ENCODE peak calls at places on chromosomes 7 and 10, in eight cellular contexts. A is CD4-positive, alpha-beta memory T cell; O is tibial nerve; B is heart right ventricle; H is upper lobe of right lung; V is uterus; L is HAP-1; G is cardiac muscle cell. J is an unnamed sample. For H3K27me3 and H3K4me1, the result is how much of the 10 kb centered on the place peaks cover.

GRCh38 chr10:88687853-88688467 is 18.1 kb upstream of the LIPK start:
- DNase-seq in G (peak), L (no peak), H (no peak), V (no peak), O (no peak), A (peak), B (no peak), J (no peak)

GRCh38 chr7:72405389-72405788 is 6.7 kb downstream of the CALN1 start:
- DNase-seq in V (no peak), G (no peak), A (no peak), B (no peak), H (peak), O (no peak), L (no peak), J (no peak)

GRCh38 chr10:29998142-29998808 is 61.1 kb downstream of the JCAD start:
- DNase-seq in G (peak), A (peak), L (peak), H (peak), O (peak), V (peak), B (peak), J (no peak)

GRCh38 chr7:92834661-92835139 is 1.7 kb downstream of the CDK6 start:
- DNase-seq in O (peak), H (peak), V (no peak), G (peak), L (peak), A (no peak), B (peak), J (peak)

GRCh38 chr7:78198756-78199155 is 400.2 kb downstream of the PHTF2 start:
- DNase-seq in G (no peak), V (no peak), B (no peak), H (no peak), A (no peak), L (no peak), O (no peak), J (no peak)

GRCh38 chr7:132575987-132576722 is at the start of gene PLXNA4:
- DNase-seq in V (no peak), O (no peak), L (no peak), A (no peak), G (peak), B (peak), H (no peak), J (no peak)

GRCh38 chr7:93889261-93889660 is 1.3 kb downstream of the TFPI2 start:
- DNase-seq in V (no peak), G (peak), B (no peak), L (no peak), O (no peak), A (no peak), H (no peak), J (no peak)

GRCh38 chr7:103114576-103115008 is 34.3 kb downstream of the NAPEPLD start:
- DNase-seq in A (no peak), V (no peak), O (no peak), L (no peak), G (no peak), H (no peak), B (no peak), J (no peak)

GRCh38 chr7:147013820-147014219 is 897.2 kb downstream of the CNTNAP2 start:
- DNase-seq in A (no peak), L (no peak), O (no peak), H (no peak), V (no peak), B (no peak), G (peak), J (no peak)

GRCh38 chr10:118835682-118836326 is 81.0 kb upstream of the CACUL1 start:
- DNase-seq in V (peak), H (no peak), A (no peak), G (no peak), O (no peak), B (no peak), L (no peak), J (peak)

GRCh38 chr10:79399242-79399831 is 46.1 kb downstream of the ZCCHC24 start:
- DNase-seq in B (peak), L (peak), V (peak), G (peak), H (peak), O (peak), A (no peak), J (no peak)

GRCh38 chr7:70674268-70675025 is 457.5 kb upstream of the GALNT17 start:
- DNase-seq in B (no peak), L (no peak), O (no peak), V (no peak), H (no peak), G (peak), A (no peak), J (no peak)

GRCh38 chr10:7817984-7818294 is 366 bp upstream of the TAF3 start:
- DNase-seq in B (no peak), G (no peak), H (no peak), V (no peak), L (no peak), O (no peak), A (no peak), J (no peak)

GRCh38 chr10:24825551-24825950 is 101.9 kb upstream of the ARHGAP21 start:
- DNase-seq in L (no peak), G (peak), O (no peak), H (no peak), B (no peak), A (no peak), V (no peak), J (no peak)

GRCh38 chr10:87976101-87976743 is 112.8 kb downstream of the PTEN start:
- DNase-seq in G (peak), A (no peak), B (no peak), L (no peak), V (no peak), O (no peak), H (no peak), J (no peak)

GRCh38 chr10:100730739-100731602 is 14.4 kb upstream of the PAX2 start:
- DNase-seq in H (peak), A (no peak), L (no peak), B (no peak), G (peak), O (no peak), V (no peak), J (no peak)

GRCh38 chr7:118202056-118202455 is 18.1 kb downstream of the LSM8 start:
- DNase-seq in A (no peak), V (no peak), H (no peak), O (no peak), G (no peak), L (no peak), B (no peak), J (no peak)

GRCh38 chr7:69603351-69603750 is 5.1 kb downstream of the AUTS2 start:
- DNase-seq in H (no peak), A (no peak), G (no peak), L (no peak), B (no peak), O (no peak), V (no peak), J (no peak)

GRCh38 chr7:155983176-155983815 is 171.0 kb upstream of the SHH start:
- DNase-seq in A (no peak), B (no peak), O (no peak), H (peak), L (no peak), V (no peak), G (no peak), J (peak)

GRCh38 chr10:37467246-37467645 is 341.8 kb downstream of the ANKRD30A start:
- DNase-seq in O (no peak), H (no peak), B (no peak), G (no peak), L (no peak), V (no peak), A (no peak), J (no peak)

GRCh38 chr10:48476279-48476982 is 128.4 kb downstream of the ARHGAP22 start:
- DNase-seq in L (no peak), A (no peak), G (peak), B (no peak), V (peak), H (peak), O (no peak), J (no peak)

GRCh38 chr7:23299770-23300300 is 696 bp downstream of the MALSU1 start:
- DNase-seq in H (no peak), A (no peak), G (peak), V (no peak), B (no peak), L (no peak), O (no peak), J (no peak)

GRCh38 chr10:83222832-83223742 is 916.2 kb upstream of the GHITM start:
- DNase-seq in G (no peak), H (no peak), O (no peak), V (no peak), L (no peak), B (no peak), A (no peak), J (no peak)

GRCh38 chr7:146172112-146172511 is 55.5 kb downstream of the CNTNAP2 start:
- DNase-seq in V (no peak), L (no peak), H (no peak), B (no peak), O (no peak), G (peak), A (no peak), J (no peak)

DNA sequence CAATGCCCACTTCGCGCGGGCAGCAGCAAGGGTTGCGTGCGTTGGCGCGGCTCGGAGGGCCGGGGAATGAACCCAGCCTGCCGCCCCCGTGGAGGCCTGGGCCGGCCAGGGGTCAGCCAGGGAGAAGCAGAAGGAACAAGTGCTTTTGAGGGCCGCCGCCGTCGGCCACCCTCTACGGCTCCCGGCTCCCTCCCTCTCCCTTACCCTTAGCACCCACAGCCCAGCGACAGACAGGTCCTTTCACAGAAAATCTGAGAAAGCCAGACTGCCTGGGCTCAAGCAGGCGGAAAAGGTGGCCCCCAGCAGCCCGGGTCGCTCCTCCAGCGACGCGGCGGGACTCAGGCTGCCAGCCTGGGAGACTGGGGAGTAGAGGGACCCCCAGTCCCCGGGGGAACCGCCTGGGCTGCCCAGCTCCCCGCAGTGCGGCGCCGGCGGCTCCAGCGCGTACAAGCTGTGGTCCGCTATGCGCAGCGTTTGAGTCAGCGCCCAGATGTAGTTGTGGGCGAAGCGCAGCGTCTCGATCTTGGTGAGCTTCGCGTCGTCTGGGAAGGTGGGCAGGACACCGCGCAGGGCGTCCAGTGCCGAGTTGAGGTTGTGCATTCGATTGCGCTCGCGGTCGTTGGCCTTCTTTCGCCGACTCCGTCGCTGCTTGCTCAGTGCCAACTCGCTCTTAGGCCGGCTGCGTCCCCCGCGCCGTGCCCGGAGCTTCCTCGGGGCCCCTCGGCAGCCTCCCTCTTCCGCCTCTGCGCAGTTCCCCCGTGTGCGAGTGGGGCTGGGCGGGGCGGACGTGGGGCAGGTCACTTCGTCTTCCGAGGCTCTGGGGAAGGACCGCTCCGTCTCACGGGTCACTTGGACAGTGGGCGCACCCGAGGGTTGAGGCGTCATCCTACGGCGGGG is 815 bp downstream of the NEUROG3 start:
- DNase-seq in G (no peak), H (no peak), B (no peak), L (no peak), A (no peak), V (no peak), O (no peak), J (no peak)
- H3K27me3 ChIP-seq in G (half or more), H (half or more), B (half or more), L (under half), A (half or more), V (under half), O (half or more), J (half or more)

DNA sequence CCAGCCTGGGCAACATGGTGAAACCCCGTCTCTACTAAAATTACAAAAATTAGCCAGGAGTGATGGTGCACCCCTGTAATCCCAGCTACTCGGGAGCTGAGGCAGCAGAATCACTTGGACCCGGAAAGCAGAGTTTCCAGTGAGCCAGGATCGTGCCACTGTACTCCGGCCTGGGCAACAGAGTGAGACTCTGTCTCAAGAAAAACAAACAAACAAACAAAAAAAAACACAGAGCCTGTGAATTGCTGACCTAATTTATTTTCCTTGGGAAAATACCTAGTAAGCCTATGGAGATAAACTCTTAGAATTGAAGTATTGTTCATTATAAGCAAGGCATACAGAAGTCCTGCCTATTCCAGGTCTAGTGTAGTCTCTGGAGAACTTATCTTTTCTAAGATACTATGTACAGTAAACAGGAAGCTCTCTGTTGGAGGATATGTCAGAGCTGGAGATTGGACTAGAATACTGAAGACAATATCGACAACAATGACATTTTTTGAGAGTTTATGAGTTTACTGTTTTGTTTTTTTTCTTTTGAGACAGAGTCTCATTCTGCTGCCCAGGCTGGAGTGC is 14.9 kb downstream of the GTF2I start:
- DNase-seq in H (no peak), L (no peak), A (no peak), V (no peak), B (no peak), O (no peak), G (peak), J (no peak)
- H3K4me1 ChIP-seq in H (under half), L (under half), A (under half), V (under half), B (under half), O (under half), G (under half), J (under half)

GRCh38 chr10:110501142-110501937 is 3.6 kb downstream of the DUSP5 start:
- DNase-seq in A (no peak), V (peak), G (peak), O (peak), L (peak), B (peak), H (peak), J (peak)

GRCh38 chr10:110498982-110499795 is 1.5 kb downstream of the DUSP5 start:
- DNase-seq in A (peak), O (peak), B (no peak), H (no peak), G (peak), L (peak), V (peak), J (no peak)

GRCh38 chr10:110499796-110500514 is 2.2 kb downstream of the DUSP5 start:
- DNase-seq in B (no peak), L (no peak), O (no peak), V (no peak), A (no peak), G (no peak), H (no peak), J (no peak)

GRCh38 chr10:110502072-110502845 is 4.6 kb downstream of the DUSP5 start:
- DNase-seq in G (no peak), V (no peak), L (no peak), H (no peak), A (no peak), B (no peak), O (no peak), J (no peak)

DNA sequence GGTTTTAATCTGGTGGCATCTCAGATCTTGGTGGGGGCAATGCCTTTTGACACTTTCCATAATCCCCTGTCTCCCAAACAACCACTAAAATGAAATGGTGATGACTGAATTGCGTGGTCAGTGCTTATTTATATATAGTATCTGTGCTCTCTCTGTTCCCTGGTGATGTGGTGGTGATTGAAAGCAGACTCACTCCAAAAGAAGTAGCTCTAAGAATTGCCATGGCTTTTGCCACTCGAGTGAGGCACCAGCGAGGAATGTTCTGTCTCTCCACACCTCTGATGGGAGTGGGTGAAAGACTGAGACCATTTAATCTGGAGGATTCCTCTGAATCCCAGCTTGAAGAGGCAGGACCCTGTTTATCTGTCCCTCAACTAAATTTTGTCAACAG is 2.8 kb downstream of the DUSP5 start:
- DNase-seq in V (peak), O (no peak), G (peak), A (no peak), B (no peak), H (no peak), L (no peak), J (no peak)
- H3K27me3 ChIP-seq in V (under half), O (under half), G (under half), A (under half), B (under half), H (under half), L (under half), J (under half)

GRCh38 chr10:71237843-71238623 is 25.7 kb downstream of the UNC5B start:
- DNase-seq in V (no peak), O (no peak), B (no peak), H (no peak), L (no peak), A (no peak), G (no peak), J (no peak)
- H3K4me1 ChIP-seq in V (under half), O (under half), B (half or more), H (half or more), L (under half), A (under half), G (half or more), J (under half)

DNA sequence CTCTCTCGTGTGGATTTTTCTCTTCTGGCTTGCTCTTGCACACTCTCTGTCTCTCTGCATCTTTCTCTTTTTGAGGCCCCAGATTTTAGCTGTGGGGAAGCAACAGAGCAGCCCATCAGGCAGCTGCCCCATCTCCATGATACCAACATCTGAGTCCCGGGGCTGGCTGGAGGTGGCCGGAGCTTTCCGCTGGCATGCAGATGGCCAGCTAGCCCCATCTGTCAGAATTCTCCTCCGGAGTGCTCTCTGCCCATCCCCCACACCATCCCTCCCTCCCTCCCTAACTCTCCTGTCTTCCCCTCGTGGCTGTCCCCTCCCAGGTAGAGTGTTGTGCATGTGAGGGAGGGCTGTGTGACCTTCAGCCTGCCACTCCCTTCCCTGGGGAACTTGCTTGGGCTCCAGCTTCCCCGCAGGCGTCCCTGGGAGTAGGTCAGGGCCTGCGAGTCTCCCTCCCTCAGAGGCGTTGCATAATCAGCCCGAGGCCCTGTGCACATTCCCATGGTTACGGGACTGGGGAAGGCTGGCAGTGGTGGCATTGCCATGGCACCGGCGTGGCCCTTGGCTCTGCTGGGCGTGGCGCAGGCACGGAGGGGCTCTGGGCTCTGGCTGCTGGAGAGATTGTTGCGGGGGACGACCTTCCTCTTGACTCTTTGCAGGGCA is 24.7 kb downstream of the GHRHR start:
- DNase-seq in O (no peak), G (peak), B (peak), L (peak), V (no peak), A (no peak), H (peak), J (no peak)
- H3K27me3 ChIP-seq in O (under half), G (under half), B (under half), L (under half), V (under half), A (under half), H (under half), J (under half)

GRCh38 chr10:131702521-131703356 is 198.1 kb upstream of the PPP2R2D start:
- DNase-seq in B (no peak), G (no peak), V (no peak), A (no peak), L (no peak), H (peak), O (no peak), J (no peak)
- H3K4me1 ChIP-seq in B (under half), G (under half), V (under half), A (under half), L (under half), H (under half), O (under half), J (under half)

GRCh38 chr10:123144697-123145541 is 3.0 kb upstream of the HMX2 start:
- DNase-seq in B (no peak), A (peak), H (no peak), G (no peak), V (no peak), O (no peak), L (peak), J (no peak)
- H3K27me3 ChIP-seq in B (half or more), A (half or more), H (half or more), G (half or more), V (under half), O (half or more), L (under half), J (half or more)

GRCh38 chr7:125136755-125137547 is 207.3 kb upstream of the POT1 start:
- DNase-seq in A (no peak), O (no peak), G (peak), V (no peak), H (no peak), B (no peak), L (no peak), J (no peak)

DNA sequence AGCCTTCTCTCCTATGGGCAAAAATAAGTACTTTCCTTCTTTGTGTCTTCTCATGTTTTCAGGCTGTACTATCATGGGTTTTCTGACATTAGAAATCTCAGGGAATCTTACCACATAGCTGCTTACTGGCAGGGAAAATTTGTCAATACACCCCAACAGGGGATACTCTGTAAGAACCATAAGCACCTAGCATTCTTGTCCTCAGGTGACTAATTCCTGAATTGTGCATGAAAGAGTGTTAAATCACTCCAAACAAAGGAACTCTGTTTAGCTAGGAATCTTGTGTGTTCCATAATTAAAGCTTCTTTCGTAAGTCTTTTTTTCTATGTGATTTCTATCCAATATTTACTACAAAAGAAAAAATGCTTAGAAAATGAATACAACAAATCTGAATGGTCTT is 206.7 kb upstream of the POT1 start:
- DNase-seq in O (no peak), A (no peak), G (no peak), H (no peak), V (no peak), L (no peak), B (no peak), J (no peak)
- H3K4me1 ChIP-seq in O (under half), A (under half), G (under half), H (under half), V (under half), L (under half), B (under half), J (under half)

J was measured in RWPE2.